ENCODE peak calls at places on chromosomes 16 and 17, in ten cellular contexts. One of them, this sample, is unnamed.

GRCh38 chr16:80670170-80670865 is 129.5 kb downstream of the DYNLRB2 start:
- DNase-seq in GM03348: no peak
- DNase-seq in GM19239: no peak
- DNase-seq in NCI-H1417: no peak
- DNase-seq in upper lobe of right lung: no peak
- DNase-seq in AG08396: no peak
- DNase-seq in germinal center: no peak
- DNase-seq in substantia nigra: no peak
- DNase-seq in LoVo: no peak
- DNase-seq in tibial artery: no peak
- DNase-seq in this sample: no peak

GRCh38 chr16:58464047-58464915 is 35.7 kb upstream of the NDRG4 start:
- DNase-seq in NCI-H1417: no peak
- DNase-seq in AG08396: no peak
- DNase-seq in substantia nigra: no peak
- DNase-seq in tibial artery: no peak
- DNase-seq in germinal center: peak
- DNase-seq in GM19239: no peak
- DNase-seq in upper lobe of right lung: no peak
- DNase-seq in GM03348: peak
- DNase-seq in LoVo: no peak
- DNase-seq in this sample: peak

GRCh38 chr16:16096161-16096857 is 127.0 kb downstream of the ABCC6 start:
- DNase-seq in AG08396: peak
- DNase-seq in tibial artery: peak
- DNase-seq in upper lobe of right lung: no peak
- DNase-seq in LoVo: no peak
- DNase-seq in substantia nigra: no peak
- DNase-seq in NCI-H1417: no peak
- DNase-seq in GM19239: no peak
- DNase-seq in germinal center: peak
- DNase-seq in GM03348: peak
- DNase-seq in this sample: no peak

GRCh38 chr17:73691321-73691766 is 47.1 kb upstream of the SDK2 start:
- DNase-seq in tibial artery: no peak
- DNase-seq in upper lobe of right lung: no peak
- DNase-seq in LoVo: no peak
- DNase-seq in NCI-H1417: no peak
- DNase-seq in substantia nigra: no peak
- DNase-seq in GM19239: no peak
- DNase-seq in GM03348: no peak
- DNase-seq in germinal center: no peak
- DNase-seq in AG08396: no peak
- DNase-seq in this sample: no peak

GRCh38 chr17:19321481-19322128 is 40.9 kb downstream of the B9D1 start:
- DNase-seq in GM19239: no peak
- DNase-seq in AG08396: no peak
- DNase-seq in NCI-H1417: no peak
- DNase-seq in substantia nigra: no peak
- DNase-seq in upper lobe of right lung: peak
- DNase-seq in tibial artery: no peak
- DNase-seq in GM03348: no peak
- DNase-seq in LoVo: no peak
- DNase-seq in germinal center: no peak
- DNase-seq in this sample: no peak

GRCh38 chr16:72621651-72622050 is 426.3 kb downstream of the ZFHX3 start:
- DNase-seq in AG08396: no peak
- DNase-seq in upper lobe of right lung: no peak
- DNase-seq in GM03348: no peak
- DNase-seq in tibial artery: no peak
- DNase-seq in LoVo: no peak
- DNase-seq in NCI-H1417: no peak
- DNase-seq in germinal center: no peak
- DNase-seq in GM19239: no peak
- DNase-seq in substantia nigra: no peak
- DNase-seq in this sample: no peak

GRCh38 chr16:70429888-70430666 is 8.8 kb downstream of the ST3GAL2 start:
- DNase-seq in GM03348: no peak
- DNase-seq in AG08396: no peak
- DNase-seq in LoVo: no peak
- DNase-seq in NCI-H1417: no peak
- DNase-seq in tibial artery: no peak
- DNase-seq in substantia nigra: no peak
- DNase-seq in GM19239: no peak
- DNase-seq in upper lobe of right lung: no peak
- DNase-seq in germinal center: peak
- DNase-seq in this sample: no peak

GRCh38 chr17:74952431-74953128 is 16.9 kb downstream of the OTOP3 start:
- DNase-seq in tibial artery: no peak
- DNase-seq in germinal center: no peak
- DNase-seq in substantia nigra: no peak
- DNase-seq in NCI-H1417: no peak
- DNase-seq in AG08396: no peak
- DNase-seq in GM19239: no peak
- DNase-seq in LoVo: no peak
- DNase-seq in GM03348: no peak
- DNase-seq in upper lobe of right lung: no peak
- DNase-seq in this sample: no peak

GRCh38 chr16:64121473-64121872 is 1000.4 kb downstream of the CDH11 start:
- DNase-seq in AG08396: no peak
- DNase-seq in tibial artery: no peak
- DNase-seq in germinal center: no peak
- DNase-seq in NCI-H1417: no peak
- DNase-seq in GM19239: no peak
- DNase-seq in LoVo: no peak
- DNase-seq in upper lobe of right lung: no peak
- DNase-seq in GM03348: peak
- DNase-seq in substantia nigra: no peak
- DNase-seq in this sample: no peak

GRCh38 chr16:81493755-81494433 is 49.3 kb downstream of the CMIP start:
- DNase-seq in substantia nigra: no peak
- DNase-seq in GM19239: no peak
- DNase-seq in upper lobe of right lung: no peak
- DNase-seq in germinal center: no peak
- DNase-seq in NCI-H1417: no peak
- DNase-seq in GM03348: peak
- DNase-seq in LoVo: peak
- DNase-seq in AG08396: peak
- DNase-seq in tibial artery: no peak
- DNase-seq in this sample: peak

GRCh38 chr16:66520406-66521194 is 29.3 kb downstream of the TK2 start:
- DNase-seq in GM03348: no peak
- DNase-seq in NCI-H1417: no peak
- DNase-seq in substantia nigra: no peak
- DNase-seq in LoVo: no peak
- DNase-seq in AG08396: no peak
- DNase-seq in upper lobe of right lung: peak
- DNase-seq in GM19239: no peak
- DNase-seq in tibial artery: peak
- DNase-seq in germinal center: peak
- DNase-seq in this sample: no peak

GRCh38 chr17:19769946-19770652 is 22.0 kb upstream of the ALDH3A1 start:
- DNase-seq in germinal center: no peak
- DNase-seq in NCI-H1417: no peak
- DNase-seq in GM19239: no peak
- DNase-seq in substantia nigra: no peak
- DNase-seq in GM03348: peak
- DNase-seq in upper lobe of right lung: no peak
- DNase-seq in LoVo: peak
- DNase-seq in AG08396: peak
- DNase-seq in tibial artery: no peak
- DNase-seq in this sample: no peak

GRCh38 chr16:87686697-87687570 is 78.9 kb downstream of the KLHDC4 start:
- DNase-seq in AG08396: peak
- DNase-seq in GM19239: no peak
- DNase-seq in tibial artery: no peak
- DNase-seq in NCI-H1417: no peak
- DNase-seq in germinal center: no peak
- DNase-seq in LoVo: no peak
- DNase-seq in GM03348: peak
- DNase-seq in substantia nigra: no peak
- DNase-seq in upper lobe of right lung: no peak
- DNase-seq in this sample: no peak

GRCh38 chr17:79841369-79842135 is 2.3 kb upstream of the CBX4 start:
- DNase-seq in GM03348: no peak
- DNase-seq in AG08396: no peak
- DNase-seq in NCI-H1417: no peak
- DNase-seq in germinal center: no peak
- DNase-seq in upper lobe of right lung: no peak
- DNase-seq in GM19239: no peak
- DNase-seq in LoVo: no peak
- DNase-seq in tibial artery: no peak
- DNase-seq in substantia nigra: no peak
- DNase-seq in this sample: no peak

GRCh38 chr17:35969558-35970442 is 11.5 kb downstream of the CCL16 start:
- DNase-seq in NCI-H1417: peak
- DNase-seq in GM19239: peak
- DNase-seq in GM03348: peak
- DNase-seq in substantia nigra: no peak
- DNase-seq in tibial artery: peak
- DNase-seq in germinal center: peak
- DNase-seq in LoVo: peak
- DNase-seq in upper lobe of right lung: no peak
- DNase-seq in AG08396: peak
- DNase-seq in this sample: peak

GRCh38 chr16:22388101-22388644 is 13.8 kb upstream of the CDR2 start:
- DNase-seq in LoVo: no peak
- DNase-seq in tibial artery: no peak
- DNase-seq in GM19239: no peak
- DNase-seq in substantia nigra: no peak
- DNase-seq in NCI-H1417: peak
- DNase-seq in upper lobe of right lung: no peak
- DNase-seq in AG08396: no peak
- DNase-seq in germinal center: no peak
- DNase-seq in GM03348: no peak
- DNase-seq in this sample: no peak

GRCh38 chr16:77359065-77359502 is 75.8 kb downstream of the ADAMTS18 start:
- DNase-seq in LoVo: no peak
- DNase-seq in GM19239: no peak
- DNase-seq in substantia nigra: no peak
- DNase-seq in tibial artery: no peak
- DNase-seq in upper lobe of right lung: no peak
- DNase-seq in GM03348: no peak
- DNase-seq in NCI-H1417: no peak
- DNase-seq in AG08396: no peak
- DNase-seq in germinal center: no peak
- DNase-seq in this sample: peak

GRCh38 chr17:80886641-80887573 is 104.7 kb upstream of the CHMP6 start:
- DNase-seq in GM19239: no peak
- DNase-seq in germinal center: no peak
- DNase-seq in LoVo: no peak
- DNase-seq in substantia nigra: no peak
- DNase-seq in NCI-H1417: peak
- DNase-seq in GM03348: no peak
- DNase-seq in upper lobe of right lung: no peak
- DNase-seq in AG08396: no peak
- DNase-seq in tibial artery: peak
- DNase-seq in this sample: no peak

GRCh38 chr17:30969989-30970680 is 704 bp upstream of the RNF135 start:
- DNase-seq in germinal center: peak
- DNase-seq in GM19239: peak
- DNase-seq in LoVo: peak
- DNase-seq in tibial artery: no peak
- DNase-seq in GM03348: peak
- DNase-seq in AG08396: peak
- DNase-seq in upper lobe of right lung: no peak
- DNase-seq in NCI-H1417: peak
- DNase-seq in substantia nigra: no peak
- DNase-seq in this sample: peak

GRCh38 chr17:50267074-50267841 is 7.0 kb upstream of the TMEM92 start:
- DNase-seq in NCI-H1417: no peak
- DNase-seq in LoVo: no peak
- DNase-seq in upper lobe of right lung: peak
- DNase-seq in substantia nigra: no peak
- DNase-seq in tibial artery: no peak
- DNase-seq in GM19239: no peak
- DNase-seq in GM03348: peak
- DNase-seq in germinal center: no peak
- DNase-seq in AG08396: peak
- DNase-seq in this sample: no peak

GRCh38 chr17:57597531-57598453 is 147.3 kb downstream of the CCDC182 start:
- DNase-seq in substantia nigra: no peak
- DNase-seq in tibial artery: peak
- DNase-seq in LoVo: peak
- DNase-seq in upper lobe of right lung: peak
- DNase-seq in GM19239: no peak
- DNase-seq in NCI-H1417: peak
- DNase-seq in germinal center: no peak
- DNase-seq in AG08396: peak
- DNase-seq in GM03348: peak
- DNase-seq in this sample: peak

GRCh38 chr16:86775401-86775985 is 197.1 kb downstream of the FOXL1 start:
- DNase-seq in GM03348: no peak
- DNase-seq in tibial artery: no peak
- DNase-seq in substantia nigra: no peak
- DNase-seq in AG08396: no peak
- DNase-seq in GM19239: no peak
- DNase-seq in LoVo: no peak
- DNase-seq in upper lobe of right lung: no peak
- DNase-seq in germinal center: no peak
- DNase-seq in NCI-H1417: no peak
- DNase-seq in this sample: no peak

GRCh38 chr16:84975522-84975921 is 35.8 kb downstream of the ZDHHC7 start:
- DNase-seq in GM19239: no peak
- DNase-seq in AG08396: no peak
- DNase-seq in germinal center: no peak
- DNase-seq in GM03348: no peak
- DNase-seq in substantia nigra: no peak
- DNase-seq in LoVo: no peak
- DNase-seq in tibial artery: no peak
- DNase-seq in upper lobe of right lung: no peak
- DNase-seq in NCI-H1417: no peak
- DNase-seq in this sample: no peak

GRCh38 chr16:66425651-66426050 is 1.4 kb upstream of the BEAN1 start:
- DNase-seq in substantia nigra: no peak
- DNase-seq in tibial artery: no peak
- DNase-seq in NCI-H1417: no peak
- DNase-seq in upper lobe of right lung: no peak
- DNase-seq in GM03348: no peak
- DNase-seq in AG08396: no peak
- DNase-seq in LoVo: no peak
- DNase-seq in GM19239: no peak
- DNase-seq in germinal center: no peak
- DNase-seq in this sample: no peak

GRCh38 chr16:88840589-88841215 is 16.0 kb downstream of the GALNS start:
- DNase-seq in NCI-H1417: no peak
- DNase-seq in germinal center: no peak
- DNase-seq in tibial artery: no peak
- DNase-seq in GM19239: no peak
- DNase-seq in upper lobe of right lung: no peak
- DNase-seq in substantia nigra: no peak
- DNase-seq in GM03348: no peak
- DNase-seq in AG08396: no peak
- DNase-seq in LoVo: no peak
- DNase-seq in this sample: no peak

GRCh38 chr17:73720187-73720834 is 76.1 kb upstream of the SDK2 start:
- DNase-seq in tibial artery: no peak
- DNase-seq in GM03348: no peak
- DNase-seq in GM19239: no peak
- DNase-seq in upper lobe of right lung: no peak
- DNase-seq in germinal center: no peak
- DNase-seq in AG08396: no peak
- DNase-seq in substantia nigra: no peak
- DNase-seq in LoVo: no peak
- DNase-seq in NCI-H1417: no peak
- DNase-seq in this sample: no peak

GRCh38 chr16:57600048-57600835 is 28.2 kb upstream of the ADGRG1 start:
- DNase-seq in tibial artery: no peak
- DNase-seq in NCI-H1417: peak
- DNase-seq in GM19239: no peak
- DNase-seq in germinal center: peak
- DNase-seq in upper lobe of right lung: peak
- DNase-seq in LoVo: peak
- DNase-seq in substantia nigra: no peak
- DNase-seq in AG08396: peak
- DNase-seq in GM03348: peak
- DNase-seq in this sample: peak

GRCh38 chr16:87317766-87318121 is 552 bp upstream of the C16orf95 start:
- DNase-seq in NCI-H1417: no peak
- DNase-seq in upper lobe of right lung: peak
- DNase-seq in substantia nigra: no peak
- DNase-seq in GM19239: no peak
- DNase-seq in LoVo: peak
- DNase-seq in AG08396: peak
- DNase-seq in germinal center: peak
- DNase-seq in tibial artery: peak
- DNase-seq in GM03348: peak
- DNase-seq in this sample: peak